ENCODE peak calls at places on chromosomes 13 and 19, in eight cellular contexts. X is Daoy; Y is amygdala; F is head of caudate nucleus; Q is cardiac muscle cell; E is effector memory CD4-positive, alpha-beta T cell; N is Calu3; T is lower lobe of right lung. O is an unnamed sample.

GRCh38 chr13:109802936-109803335 is 16.6 kb upstream of the IRS2 start:
- DNase-seq in E (no peak), X (no peak), Q (no peak), T (no peak), N (no peak), F (no peak), Y (no peak), O (no peak)

GRCh38 chr19:55206664-55207500 is 2.4 kb downstream of the PTPRH start:
- DNase-seq in N (peak; percentile 97), X (peak; percentile 97), Q (peak; percentile 87), T (peak; percentile 63), Y (no peak), E (no peak), F (no peak), O (peak; percentile 94)

GRCh38 chr13:75217949-75218348 is 264.0 kb downstream of the TBC1D4 start:
- DNase-seq in E (no peak), N (no peak), F (no peak), Q (peak; percentile 28), Y (no peak), T (no peak), X (peak; percentile 7), O (peak; percentile 20)

GRCh38 chr13:64459778-64460177 is 2770.4 kb downstream of the PCDH9 start:
- DNase-seq in T (no peak), Q (no peak), E (no peak), Y (no peak), F (no peak), N (no peak), X (no peak), O (no peak)

GRCh38 chr13:33110713-33111413 is 94.6 kb downstream of the KL start:
- DNase-seq in T (peak; percentile 52), F (no peak), Q (no peak), E (no peak), X (no peak), Y (no peak), N (no peak), O (no peak)

GRCh38 chr13:73702419-73703071 is 431.7 kb downstream of the KLF12 start:
- DNase-seq in N (no peak), E (peak; percentile 21), T (no peak), X (no peak), F (no peak), Q (peak; percentile 19), Y (no peak), O (no peak)

GRCh38 chr13:33204130-33204927 is 81.2 kb downstream of the STARD13 start:
- DNase-seq in T (no peak), F (no peak), N (no peak), E (no peak), X (peak; percentile 68), Y (no peak), Q (no peak), O (no peak)

GRCh38 chr19:38736413-38737280 is 7.6 kb downstream of the CAPN12 start:
- DNase-seq in N (peak; percentile 80), Q (peak; percentile 76), F (no peak), T (peak; percentile 84), E (peak; percentile 67), Y (no peak), X (peak; percentile 57), O (peak; percentile 55)

GRCh38 chr19:34597596-34597995 is 79.4 kb downstream of the SCGB2B2 start:
- DNase-seq in Y (no peak), T (no peak), E (no peak), N (no peak), X (no peak), F (no peak), Q (no peak), O (no peak)

GRCh38 chr13:72390909-72391308 is 336.5 kb downstream of the MZT1 start:
- DNase-seq in Q (no peak), F (no peak), Y (no peak), X (no peak), N (no peak), T (no peak), E (no peak), O (peak; percentile 50)

GRCh38 chr13:33728271-33729037 is 89.5 kb upstream of the RFC3 start:
- DNase-seq in F (no peak), N (no peak), Q (no peak), T (no peak), X (peak; percentile 3), Y (no peak), E (no peak), O (peak; percentile 33)

GRCh38 chr13:76646946-76647345 is 239.3 kb downstream of the KCTD12 start:
- DNase-seq in Y (no peak), E (no peak), N (no peak), T (no peak), Q (no peak), F (no peak), X (no peak), O (peak; percentile 66)

GRCh38 chr13:43085545-43085944 is 62.2 kb downstream of the DNAJC15 start:
- DNase-seq in E (no peak), F (no peak), X (no peak), N (no peak), Q (peak; percentile 42), T (no peak), Y (no peak), O (peak; percentile 56)

GRCh38 chr13:47816835-47817234 is 184.2 kb downstream of the SUCLA2 start:
- DNase-seq in X (no peak), N (no peak), F (no peak), E (no peak), Q (no peak), T (no peak), Y (no peak), O (no peak)

GRCh38 chr19:51531349-51532315 is at the start of gene SIGLEC6:
- DNase-seq in T (peak; percentile 84), Q (no peak), E (no peak), X (no peak), N (no peak), Y (no peak), F (no peak), O (no peak)

GRCh38 chr13:29954082-29955043 is 103.9 kb upstream of the UBL3 start:
- DNase-seq in N (no peak), X (no peak), E (peak; percentile 23), Y (no peak), Q (no peak), T (peak; percentile 51), F (no peak), O (no peak)

GRCh38 chr19:17719730-17720486 is 628 bp downstream of the MAP1S start:
- DNase-seq in T (peak; percentile 73), N (peak; percentile 44), X (no peak), Y (no peak), F (peak; percentile 68), Q (no peak), E (no peak), O (no peak)

GRCh38 chr13:99656092-99656745 is 154.9 kb downstream of the TM9SF2 start:
- DNase-seq in T (peak; percentile 57), E (peak; percentile 77), N (peak; percentile 65), Q (peak; percentile 88), Y (peak; percentile 30), X (peak; percentile 77), F (peak; percentile 87), O (peak; percentile 77)

GRCh38 chr19:39679056-39679790 is 23.5 kb downstream of the LGALS16 start:
- DNase-seq in T (no peak), X (peak; percentile 29), Q (no peak), N (no peak), F (no peak), E (no peak), Y (no peak), O (no peak)

GRCh38 chr13:86918682-86919081 is 752.5 kb upstream of the SLITRK5 start:
- DNase-seq in X (no peak), E (no peak), Q (no peak), Y (no peak), N (no peak), F (no peak), T (no peak), O (no peak)

GRCh38 chr13:96994030-96994848 is at the start of gene OXGR1:
- DNase-seq in Y (no peak), F (no peak), Q (peak; percentile 11), E (no peak), N (no peak), T (peak; percentile 46), X (peak; percentile 11), O (no peak)

GRCh38 chr19:35554076-35554475 is 8.7 kb downstream of the TMEM147 start:
- DNase-seq in X (no peak), F (no peak), Y (no peak), T (no peak), N (no peak), Q (no peak), E (no peak), O (no peak)

O was measured in ELR.